ENCODE peak calls at places on chromosomes 2 and 18, in ten cellular contexts. K is activated effector memory CD4-positive, alpha-beta T cell treated with Interleukin-2 at 50 U/mL for 16 hours; V is NCI-H1105; A is CD4-positive, alpha-beta memory T cell; I is H9; G is head of caudate nucleus; P is SK-N-DZ; O is activated CD4-positive, alpha-beta memory T cell treated with anti-CD3 and anti-CD28 coated beads, Interleukin-2, amount 10 ng/mL, durations not matched to agents 7 days and 5 days; R is heart right ventricle; Q is cardiac septum. L is an unnamed sample.

GRCh38 chr2:25822190-25823117 is 55.8 kb downstream of the ASXL2 start:
- DNase-seq in G (peak; percentile 84), R (peak; percentile 10), Q (peak; percentile 85), O (peak; percentile 66), I (peak; percentile 85), P (no peak), A (peak; percentile 56), K (peak; percentile 54), V (peak; percentile 29), L (peak; percentile 90)

GRCh38 chr2:46273225-46273863 is 23.9 kb upstream of the EPAS1 start:
- DNase-seq in I (no peak), Q (no peak), P (no peak), R (peak; percentile 47), G (no peak), V (no peak), O (no peak), K (no peak), A (no peak), L (no peak)

GRCh38 chr2:53994735-53995538 is 24.1 kb upstream of the PSME4 start:
- DNase-seq in Q (no peak), V (no peak), A (peak; percentile 84), G (no peak), I (no peak), K (no peak), O (no peak), P (no peak), R (no peak), L (no peak)

GRCh38 chr2:175890636-175891242 is 111.3 kb downstream of the LNPK start:
- DNase-seq in G (no peak), P (peak; percentile 5), R (peak; percentile 8), A (no peak), O (no peak), V (peak; percentile 26), I (no peak), K (no peak), Q (no peak), L (no peak)

GRCh38 chr18:48412339-48412929 is 3.3 kb upstream of the ZBTB7C start:
- DNase-seq in O (peak; percentile 28), I (peak; percentile 55), R (no peak), V (peak; percentile 57), K (no peak), P (peak; percentile 29), A (peak; percentile 25), Q (no peak), G (no peak), L (no peak)

GRCh38 chr2:170878061-170878460 is 51.0 kb upstream of the GORASP2 start:
- DNase-seq in G (no peak), V (no peak), O (no peak), R (no peak), A (no peak), I (no peak), Q (no peak), P (no peak), K (no peak), L (no peak)

GRCh38 chr2:241546771-241547498 is 11.6 kb upstream of the BOK start:
- DNase-seq in K (no peak), I (peak; percentile 44), Q (no peak), A (no peak), G (no peak), V (no peak), O (no peak), P (no peak), R (no peak), L (no peak)

GRCh38 chr2:237128026-237128703 is 42.5 kb downstream of the COPS8 start:
- DNase-seq in K (no peak), Q (peak; percentile 89), V (no peak), O (no peak), G (peak; percentile 79), I (peak; percentile 75), P (no peak), A (no peak), R (peak; percentile 87), L (no peak)

GRCh38 chr2:71697106-71698010 is 244.0 kb downstream of the DYSF start:
- DNase-seq in O (no peak), Q (peak; percentile 56), V (no peak), R (no peak), P (no peak), I (no peak), K (no peak), G (peak; percentile 13), A (no peak), L (peak; percentile 76)

GRCh38 chr2:38600242-38600891 is 2.4 kb downstream of the HNRNPLL start:
- DNase-seq in K (no peak), P (peak; percentile 30), V (no peak), O (peak; percentile 57), R (no peak), Q (no peak), A (no peak), I (no peak), G (no peak), L (no peak)

GRCh38 chr18:74880706-74881289 is 283.1 kb downstream of the ZNF407 start:
- DNase-seq in P (peak; percentile 77), R (no peak), Q (no peak), A (no peak), V (no peak), K (no peak), O (no peak), G (no peak), I (no peak), L (no peak)

GRCh38 chr2:229226372-229226771 is 44.7 kb downstream of the PID1 start:
- DNase-seq in P (no peak), Q (no peak), I (no peak), V (no peak), R (no peak), G (no peak), A (no peak), O (no peak), K (no peak), L (no peak)

GRCh38 chr2:58042486-58042970 is 4.1 kb upstream of the VRK2 start:
- DNase-seq in K (no peak), I (no peak), Q (no peak), A (no peak), O (no peak), G (no peak), V (peak; percentile 74), P (no peak), R (no peak), L (no peak)

GRCh38 chr2:152395132-152396024 is 60.4 kb downstream of the FMNL2 start:
- DNase-seq in I (no peak), Q (no peak), O (no peak), P (no peak), K (no peak), R (no peak), V (no peak), G (no peak), A (no peak), L (no peak)

GRCh38 chr2:62785216-62785615 is 79.7 kb downstream of the EHBP1 start:
- DNase-seq in P (peak; percentile 54), R (no peak), O (no peak), K (no peak), V (no peak), A (no peak), G (no peak), I (no peak), Q (no peak), L (no peak)

GRCh38 chr18:22337311-22337710 is 80.4 kb downstream of the CTAGE1 start:
- DNase-seq in O (no peak), V (no peak), I (no peak), A (no peak), G (no peak), R (no peak), K (no peak), Q (no peak), P (no peak), L (no peak)

GRCh38 chr18:51017140-51017874 is 12.7 kb upstream of the SMAD4 start:
- DNase-seq in Q (no peak), A (no peak), R (no peak), I (peak; percentile 67), O (no peak), G (no peak), K (no peak), V (no peak), P (no peak), L (no peak)

GRCh38 chr2:12107849-12108420 is 361.5 kb downstream of the LPIN1 start:
- DNase-seq in K (no peak), I (no peak), Q (no peak), O (no peak), P (no peak), R (no peak), V (no peak), A (no peak), G (no peak), L (no peak)

GRCh38 chr2:27977623-27978312 is 87.2 kb downstream of the BABAM2 start:
- DNase-seq in V (no peak), I (no peak), K (no peak), R (no peak), G (no peak), A (no peak), O (no peak), P (no peak), Q (no peak), L (no peak)

GRCh38 chr2:172761306-172761705 is 25.7 kb downstream of the RAPGEF4 start:
- DNase-seq in V (no peak), K (no peak), P (no peak), R (no peak), I (no peak), O (no peak), Q (no peak), A (no peak), G (no peak), L (no peak)

GRCh38 chr2:80054339-80054675 is 250.2 kb downstream of the LRRTM1 start:
- DNase-seq in R (no peak), G (no peak), K (no peak), A (no peak), P (no peak), Q (no peak), V (peak; percentile 15), I (no peak), O (no peak), L (no peak)

GRCh38 chr18:37452015-37452414 is 113.6 kb downstream of the CELF4 start:
- DNase-seq in I (no peak), A (no peak), G (no peak), P (peak; percentile 33), V (peak; percentile 55), K (no peak), O (no peak), R (no peak), Q (no peak), L (no peak)

L was measured in mesenteric fat pad.